ENCODE peak calls at places on chromosome 13, in four cellular contexts. B, J, R and I are unnamed samples.

GRCh38 chr13:113616281-113616906 is 31.8 kb downstream of the TFDP1 start:
- DNase-seq in B (no peak), J (no peak), R (no peak), I (no peak)

GRCh38 chr13:85543144-85543543 is 256.1 kb downstream of the SLITRK6 start:
- DNase-seq in B (no peak), J (no peak), R (no peak), I (no peak)

GRCh38 chr13:99374169-99374991 is 67.2 kb upstream of the GPR183 start:
- DNase-seq in B (no peak), J (no peak), R (no peak), I (no peak)

GRCh38 chr13:26656919-26657318 is 99.4 kb downstream of the WASF3 start:
- DNase-seq in B (no peak), J (no peak), R (peak), I (no peak)

GRCh38 chr13:65508338-65508737 is 1721.8 kb downstream of the PCDH9 start:
- DNase-seq in B (no peak), J (no peak), R (no peak), I (no peak)

GRCh38 chr13:112767506-112768471 is 78.0 kb downstream of the ATP11A start:
- DNase-seq in B (peak), J (no peak), R (no peak), I (no peak)

GRCh38 chr13:91072511-91072910 is 275.0 kb upstream of the MIR17HG start:
- DNase-seq in B (no peak), J (no peak), R (no peak), I (no peak)

GRCh38 chr13:113493315-113493951 is 2.9 kb upstream of the DCUN1D2 start:
- DNase-seq in B (peak), J (peak), R (peak), I (no peak)

GRCh38 chr13:74891610-74892009 is 590.4 kb downstream of the TBC1D4 start:
- DNase-seq in B (no peak), J (no peak), R (no peak), I (no peak)

GRCh38 chr13:70792121-70792520 is 683.9 kb upstream of the KLHL1 start:
- DNase-seq in B (no peak), J (no peak), R (peak), I (no peak)

DNA sequence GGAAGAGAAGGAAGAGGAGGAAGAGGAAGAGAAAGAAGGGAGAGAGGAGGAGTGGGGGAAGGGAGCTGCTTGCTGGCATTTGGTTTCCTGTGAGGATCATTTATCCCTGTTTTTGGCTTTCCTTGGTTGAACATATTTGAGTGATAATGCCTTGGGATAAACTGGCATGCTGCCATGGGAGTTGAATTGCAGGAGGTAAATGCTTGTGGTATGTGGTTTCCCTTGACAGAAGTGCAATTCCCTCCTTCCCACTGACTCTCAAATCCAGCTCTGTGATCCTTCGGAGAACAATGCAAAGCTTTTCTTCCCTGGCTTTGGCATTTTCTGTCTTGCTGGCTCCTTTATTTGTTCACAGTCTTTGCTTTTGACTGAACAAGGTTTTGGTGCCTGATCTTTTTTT is 27.2 kb upstream of the CBY2 start:
- DNase-seq in B (no peak), J (no peak), R (no peak), I (no peak)
- TF ChIP-seq CBFB in B (no peak), J (no peak), R (no peak), I (no peak)

GRCh38 chr13:23140492-23140891 is 40.3 kb upstream of the SGCG start:
- DNase-seq in B (no peak), J (no peak), R (no peak), I (no peak)
- TF ChIP-seq CBFB in B (no peak), J (no peak), R (no peak), I (no peak)

DNA sequence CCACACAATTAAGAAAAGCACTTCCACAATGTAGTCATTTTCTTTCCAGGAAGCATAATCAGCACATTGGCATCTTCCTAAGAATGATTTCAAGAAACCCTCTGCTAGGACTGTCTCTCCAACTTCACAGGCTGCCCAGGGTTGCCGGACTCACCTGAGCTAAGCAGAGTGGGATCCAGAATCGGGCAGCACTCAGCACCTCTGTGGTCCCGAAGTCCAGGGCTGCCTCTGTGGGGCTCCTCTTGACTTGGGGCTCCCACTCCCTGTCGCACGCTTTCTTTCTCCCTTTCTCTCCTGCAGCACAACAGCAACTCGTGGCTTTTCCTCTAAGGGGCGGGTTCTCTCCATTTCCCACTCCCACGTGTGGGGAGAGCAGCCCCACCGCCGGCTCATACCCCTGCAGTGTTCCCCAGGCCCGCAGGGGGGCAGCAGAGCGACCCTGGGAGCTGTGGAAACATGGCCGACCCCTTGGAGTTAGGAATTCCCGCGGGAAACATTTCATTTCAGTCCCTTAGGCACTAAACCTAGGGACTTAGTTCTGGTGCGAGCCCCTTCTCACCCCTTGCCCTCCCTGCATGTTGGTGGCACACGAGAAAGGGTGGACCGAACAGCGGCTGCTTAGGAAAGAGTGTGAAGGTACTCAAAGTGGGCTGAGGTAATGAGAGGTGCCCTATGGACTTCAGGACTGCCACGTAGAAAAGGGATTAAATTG is at the start of gene TMEM272:
- DNase-seq in B (no peak), J (peak), R (peak), I (peak)
- TF ChIP-seq CBFB in B (no peak), J (no peak), R (peak), I (no peak)

GRCh38 chr13:44396295-44396962 is 22.8 kb downstream of the SERP2 start:
- DNase-seq in B (no peak), J (no peak), R (no peak), I (no peak)
- TF ChIP-seq CBFB in B (no peak), J (no peak), R (no peak), I (no peak)

DNA sequence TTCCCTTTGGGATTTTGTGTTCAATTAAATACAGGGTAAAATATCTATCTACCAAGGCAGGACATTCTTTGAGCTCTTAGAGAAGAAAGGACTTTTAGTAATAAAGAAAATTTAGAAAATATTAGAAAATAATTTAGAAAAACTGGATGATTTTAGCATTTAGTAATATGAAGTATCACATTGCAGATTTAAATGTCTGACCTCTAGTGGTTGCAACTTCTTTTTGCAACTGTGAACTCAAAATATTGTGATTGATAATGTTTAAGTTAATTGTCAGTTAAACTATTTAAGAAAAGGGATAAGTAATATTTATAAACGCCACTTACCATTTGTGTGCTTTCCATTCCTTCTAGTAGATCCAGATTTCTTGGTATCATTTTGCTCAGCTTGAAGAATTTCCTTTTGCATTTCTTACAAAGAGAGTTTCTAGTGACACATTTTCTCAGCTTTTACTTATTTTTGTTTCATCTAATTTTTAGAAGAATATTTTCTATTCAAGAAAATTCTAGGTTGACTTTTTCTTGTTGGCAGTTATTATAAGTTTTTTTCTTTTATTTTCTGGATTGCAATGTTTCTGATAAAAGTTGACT is 10.3 kb upstream of the POSTN start:
- DNase-seq in B (no peak), J (no peak), R (no peak), I (no peak)
- TF ChIP-seq CBFB in B (no peak), J (no peak), R (no peak), I (no peak)

DNA sequence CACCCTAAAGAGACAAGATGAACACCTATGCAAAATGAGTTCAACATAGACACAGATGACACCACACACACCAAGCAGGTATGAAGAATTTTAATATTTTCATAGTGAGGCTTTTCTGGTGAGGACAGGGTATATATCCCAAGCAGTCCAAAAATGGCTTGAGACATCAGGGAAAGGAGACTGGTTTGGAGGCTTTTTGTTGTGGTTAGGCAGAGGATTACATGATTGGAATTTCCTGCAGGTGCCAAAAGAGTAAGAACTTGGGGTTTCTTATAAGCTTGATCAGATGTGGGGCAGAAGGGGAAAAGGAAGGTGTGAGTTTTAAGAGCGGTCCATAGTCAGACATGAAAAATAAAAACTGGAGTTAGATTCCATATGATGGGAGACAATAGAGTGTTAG is 420.8 kb upstream of the SLITRK1 start:
- DNase-seq in B (no peak), J (no peak), R (no peak), I (no peak)
- TF ChIP-seq CBFB in B (no peak), J (no peak), R (no peak), I (no peak)

DNA sequence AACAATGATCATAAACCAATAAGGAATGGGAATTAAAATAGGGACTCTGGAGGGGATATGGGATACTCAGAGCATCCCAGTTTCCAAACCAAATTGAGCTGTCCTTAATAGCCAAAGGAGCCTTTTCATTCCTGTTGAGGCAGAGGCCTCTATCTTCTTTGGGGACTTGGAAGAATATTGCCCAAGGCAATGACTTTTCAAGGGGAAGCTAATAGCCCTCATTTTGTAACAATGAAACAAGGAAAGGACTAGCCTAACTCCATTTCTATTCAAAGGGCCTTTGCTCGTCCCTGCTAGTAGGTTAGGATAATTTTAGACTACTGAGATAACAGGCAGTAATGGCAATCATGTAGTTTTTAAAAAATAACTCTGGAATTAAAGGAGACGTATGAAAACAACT is 789.8 kb upstream of the SLITRK5 start:
- DNase-seq in B (no peak), J (no peak), R (no peak), I (no peak)
- TF ChIP-seq CBFB in B (no peak), J (no peak), R (no peak), I (no peak)

DNA sequence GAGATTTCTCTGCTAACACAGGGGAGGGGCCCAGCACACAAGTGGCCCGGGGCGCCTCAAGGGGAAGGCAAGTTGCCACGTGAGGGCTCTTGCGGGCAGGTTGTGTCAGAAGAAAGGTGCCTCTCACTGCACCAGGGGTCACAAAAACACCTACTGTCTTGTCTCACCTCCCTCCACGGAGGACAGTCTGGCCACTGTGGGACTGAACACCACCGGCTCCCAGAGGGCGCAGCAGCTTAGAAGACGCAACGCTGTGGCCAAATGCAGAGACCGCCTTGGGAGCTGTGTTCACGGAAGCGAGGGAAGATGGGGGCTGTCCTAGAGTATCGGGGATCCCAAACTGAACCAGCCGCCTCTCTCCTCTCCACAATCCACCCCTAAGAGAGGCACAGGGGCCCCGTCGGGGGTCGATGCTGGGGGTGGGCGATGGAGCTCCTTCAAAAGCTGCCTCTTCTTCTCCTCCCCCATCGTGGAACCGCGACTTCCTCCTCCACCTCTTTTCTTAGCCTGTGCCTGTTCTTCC is 177.5 kb downstream of the FOXO1 start:
- DNase-seq in B (no peak), J (no peak), R (no peak), I (no peak)
- TF ChIP-seq CBFB in B (no peak), J (no peak), R (no peak), I (no peak)